ENCODE peak calls at places on chromosomes 2 and 18, in four cellular contexts. H is fibroblast of pulmonary artery, Z is right atrium auricular region, E is choroid plexus epithelial cell. Y is an unnamed sample.
A peak's percentile ranks its signal among the peaks of the same experiment; 100 is the strongest.

GRCh38 chr2:66306488-66306887 is 128.4 kb upstream of the MEIS1 start:
- DNase-seq in H (no peak), Z (no peak), E (no peak), Y (no peak)

GRCh38 chr2:64403426-64403825 is 50.5 kb upstream of the LGALSL start:
- DNase-seq in Z (no peak), H (no peak), E (no peak), Y (no peak)

GRCh38 chr2:174522553-174522952 is 35.7 kb upstream of the GPR155 start:
- DNase-seq in Z (no peak), H (peak; percentile 33), E (peak; percentile 44), Y (no peak)

GRCh38 chr2:29310665-29311348 is 195.6 kb downstream of the CLIP4 start:
- DNase-seq in Z (no peak), E (no peak), H (no peak), Y (no peak)

GRCh38 chr2:230902180-230902899 is 22.7 kb downstream of the GPR55 start:
- DNase-seq in Z (no peak), H (peak; percentile 84), E (peak; percentile 86), Y (peak; percentile 78)

GRCh38 chr2:224987733-224988132 is 54.5 kb downstream of the DOCK10 start:
- DNase-seq in H (no peak), E (peak; percentile 27), Z (no peak), Y (no peak)

GRCh38 chr2:190781604-190782198 is 98.9 kb upstream of the GLS start:
- DNase-seq in H (peak; percentile 87), Z (no peak), E (peak; percentile 86), Y (peak; percentile 75)

GRCh38 chr2:283996-284794 is 3.7 kb downstream of the ALKAL2 start:
- DNase-seq in Z (no peak), E (no peak), H (no peak), Y (peak; percentile 29)

GRCh38 chr18:12255626-12256026 is 1.5 kb downstream of the CIDEA start:
- DNase-seq in H (peak; percentile 29), Z (no peak), E (no peak), Y (peak; percentile 42)

GRCh38 chr18:24138281-24138883 is 480 bp upstream of the CABYR start:
- DNase-seq in E (no peak), H (peak; percentile 3), Z (no peak), Y (no peak)

GRCh38 chr2:42953216-42953615 is 160.8 kb upstream of the HAAO start:
- DNase-seq in Z (no peak), H (no peak), E (no peak), Y (no peak)

GRCh38 chr18:23828426-23828825 is 139.2 kb downstream of the LAMA3 start:
- DNase-seq in H (peak; percentile 92), E (peak; percentile 91), Z (no peak), Y (peak; percentile 61)

GRCh38 chr2:147715807-147716206 is 129.0 kb upstream of the ACVR2A start:
- DNase-seq in E (no peak), H (no peak), Z (no peak), Y (peak; percentile 23)

GRCh38 chr2:47904903-47905453 is 1.3 kb downstream of the FBXO11 start:
- DNase-seq in Z (no peak), H (no peak), E (peak; percentile 24), Y (peak; percentile 55)

GRCh38 chr2:54122939-54123338 is 7.5 kb downstream of the ACYP2 start:
- DNase-seq in E (peak; percentile 60), Z (no peak), H (peak; percentile 51), Y (peak; percentile 55)

GRCh38 chr2:147559068-147559467 is 285.8 kb upstream of the ACVR2A start:
- DNase-seq in E (no peak), Z (no peak), H (no peak), Y (no peak)

GRCh38 chr2:111919362-111919761 is 21.0 kb downstream of the MERTK start:
- DNase-seq in E (no peak), Z (no peak), H (no peak), Y (no peak)

GRCh38 chr2:215812966-215813365 is 200.4 kb downstream of the MREG start:
- DNase-seq in E (peak; percentile 71), Z (no peak), H (peak; percentile 74), Y (peak; percentile 72)

GRCh38 chr2:27086090-27086721 is 366 bp upstream of the KHK start:
- DNase-seq in H (peak; percentile 91), Z (peak; percentile 94), E (peak; percentile 93), Y (peak; percentile 99)

GRCh38 chr2:190791347-190791982 is 89.2 kb upstream of the GLS start:
- DNase-seq in H (peak; percentile 62), Z (peak; percentile 69), E (peak; percentile 59), Y (peak; percentile 88)

GRCh38 chr2:45134726-45135125 is 125.5 kb upstream of the SIX2 start:
- DNase-seq in E (peak; percentile 70), H (peak; percentile 79), Z (no peak), Y (no peak)

GRCh38 chr18:36830141-36830495 is 1.2 kb downstream of the KIAA1328 start:
- DNase-seq in Z (no peak), H (no peak), E (no peak), Y (no peak)

GRCh38 chr2:127609818-127610217 is 36.1 kb upstream of the GPR17 start:
- DNase-seq in E (no peak), H (no peak), Z (no peak), Y (no peak)

GRCh38 chr2:70525032-70525431 is 28.6 kb downstream of the TGFA start:
- DNase-seq in H (peak; percentile 3), E (no peak), Z (no peak), Y (peak; percentile 49)

GRCh38 chr2:60925994-60926750 is 44.8 kb downstream of the REL start:
- DNase-seq in E (peak; percentile 43), H (no peak), Z (no peak), Y (peak; percentile 21)

GRCh38 chr18:2846638-2847340 is at the start of gene EMILIN2:
- DNase-seq in H (peak; percentile 38), E (peak; percentile 53), Z (peak; percentile 91), Y (peak; percentile 69)

GRCh38 chr18:79926715-79927596 is 24.5 kb downstream of the SLC66A2 start:
- DNase-seq in Z (no peak), E (peak; percentile 22), H (no peak), Y (peak; percentile 14)

GRCh38 chr2:68837164-68837860 is 33.9 kb downstream of the BMP10 start:
- DNase-seq in H (peak; percentile 70), Z (no peak), E (peak; percentile 64), Y (peak; percentile 32)

GRCh38 chr18:10453885-10454772 is at the start of gene APCDD1:
- DNase-seq in H (no peak), E (no peak), Z (peak; percentile 70), Y (peak; percentile 80)

GRCh38 chr18:52504589-52504988 is 164.6 kb downstream of the DCC start:
- DNase-seq in Z (no peak), E (no peak), H (no peak), Y (no peak)

GRCh38 chr2:149658553-149658952 is 71.0 kb upstream of the MMADHC start:
- DNase-seq in E (no peak), H (no peak), Z (no peak), Y (no peak)

GRCh38 chr18:72542993-72543361 is 1.2 kb downstream of the CBLN2 start:
- DNase-seq in H (no peak), Z (no peak), E (no peak), Y (peak; percentile 23)

Y was measured in astrocyte of the hippocampus.